ENCODE peak calls at places on chromosome 6, in four cellular contexts. S, Y, A and U are unnamed samples. For H3K27me3, the result is how much of the 10 kb centered on the place peaks cover.

GRCh38 chr6:122476131-122476530 is 4.5 kb upstream of the SERINC1 start:
- DNase-seq in S (peak), Y (no peak), A (peak), U (no peak)

GRCh38 chr6:16922282-16922681 is 161.0 kb upstream of the ATXN1 start:
- DNase-seq in S (no peak), Y (no peak), A (no peak), U (no peak)

GRCh38 chr6:16761469-16762264 is 407 bp upstream of the ATXN1 start:
- DNase-seq in S (peak), Y (peak), A (peak), U (peak)

GRCh38 chr6:100774681-100775080 is 106.4 kb downstream of the ASCC3 start:
- DNase-seq in S (no peak), Y (no peak), A (peak), U (no peak)

GRCh38 chr6:17878734-17879133 is 108.7 kb downstream of the KIF13A start:
- DNase-seq in S (no peak), Y (no peak), A (no peak), U (no peak)

GRCh38 chr6:11532097-11532496 is 5.5 kb upstream of the TMEM170B start:
- DNase-seq in S (no peak), Y (no peak), A (peak), U (no peak)

GRCh38 chr6:73742433-73742832 is 46.4 kb downstream of the CD109 start:
- DNase-seq in S (no peak), Y (no peak), A (no peak), U (no peak)

GRCh38 chr6:3317741-3318211 is 59.0 kb downstream of the PSMG4 start:
- DNase-seq in S (no peak), Y (no peak), A (no peak), U (no peak)

GRCh38 chr6:144888621-144889020 is 603.5 kb downstream of the UTRN start:
- DNase-seq in S (no peak), Y (no peak), A (no peak), U (no peak)

GRCh38 chr6:61679625-61680024 is 606.4 kb downstream of the KHDRBS2 start:
- DNase-seq in S (no peak), Y (no peak), A (no peak), U (no peak)

GRCh38 chr6:3766219-3766618 is 14.7 kb upstream of the PXDC1 start:
- DNase-seq in S (no peak), Y (no peak), A (peak), U (no peak)

GRCh38 chr6:127117979-127118504 is 429 bp upstream of the RSPO3 start:
- DNase-seq in S (no peak), Y (no peak), A (peak), U (no peak)

GRCh38 chr6:157020398-157021266 is 243.5 kb downstream of the ARID1B start:
- DNase-seq in S (peak), Y (peak), A (peak), U (peak)

GRCh38 chr6:107670792-107671199 is 153.3 kb downstream of the SCML4 start:
- DNase-seq in S (no peak), Y (no peak), A (peak), U (peak)

GRCh38 chr6:10385512-10386132 is 29.3 kb downstream of the TFAP2A start:
- DNase-seq in S (no peak), Y (no peak), A (no peak), U (no peak)

GRCh38 chr6:13355043-13355945 is 27.0 kb upstream of the TBC1D7 start:
- DNase-seq in S (peak), Y (no peak), A (peak), U (no peak)

GRCh38 chr6:23589811-23590210 is 536.2 kb upstream of the NRSN1 start:
- DNase-seq in S (no peak), Y (no peak), A (no peak), U (no peak)

GRCh38 chr6:143064996-143065683 is 4.5 kb downstream of the AIG1 start:
- DNase-seq in S (no peak), Y (no peak), A (peak), U (no peak)

GRCh38 chr6:103236923-103237322 is 1622.8 kb downstream of the HACE1 start:
- DNase-seq in S (no peak), Y (no peak), A (no peak), U (no peak)

GRCh38 chr6:114121913-114122662 is 151.1 kb upstream of the HDAC2 start:
- DNase-seq in S (no peak), Y (no peak), A (no peak), U (no peak)

GRCh38 chr6:45569210-45569945 is 191.6 kb upstream of the SUPT3H start:
- DNase-seq in S (no peak), Y (no peak), A (peak), U (no peak)

GRCh38 chr6:154410619-154411044 is 54.0 kb upstream of the IPCEF1 start:
- DNase-seq in S (no peak), Y (no peak), A (peak), U (peak)

GRCh38 chr6:140071601-140072062 is 697.2 kb upstream of the CITED2 start:
- DNase-seq in S (no peak), Y (no peak), A (peak), U (no peak)

GRCh38 chr6:51654647-51655046 is 432.8 kb downstream of the PKHD1 start:
- DNase-seq in S (no peak), Y (no peak), A (no peak), U (no peak)

GRCh38 chr6:135586388-135586787 is 88.8 kb upstream of the AHI1 start:
- DNase-seq in S (no peak), Y (no peak), A (no peak), U (no peak)

GRCh38 chr6:128487746-128488145 is 32.7 kb downstream of the PTPRK start:
- DNase-seq in S (no peak), Y (no peak), A (peak), U (no peak)

GRCh38 chr6:42140756-42141602 is 1.4 kb downstream of the C6orf132 start:
- DNase-seq in S (no peak), Y (no peak), A (peak), U (no peak)
- H3K27me3 ChIP-seq in S (under half), Y (under half), A (under half), U (under half)

DNA sequence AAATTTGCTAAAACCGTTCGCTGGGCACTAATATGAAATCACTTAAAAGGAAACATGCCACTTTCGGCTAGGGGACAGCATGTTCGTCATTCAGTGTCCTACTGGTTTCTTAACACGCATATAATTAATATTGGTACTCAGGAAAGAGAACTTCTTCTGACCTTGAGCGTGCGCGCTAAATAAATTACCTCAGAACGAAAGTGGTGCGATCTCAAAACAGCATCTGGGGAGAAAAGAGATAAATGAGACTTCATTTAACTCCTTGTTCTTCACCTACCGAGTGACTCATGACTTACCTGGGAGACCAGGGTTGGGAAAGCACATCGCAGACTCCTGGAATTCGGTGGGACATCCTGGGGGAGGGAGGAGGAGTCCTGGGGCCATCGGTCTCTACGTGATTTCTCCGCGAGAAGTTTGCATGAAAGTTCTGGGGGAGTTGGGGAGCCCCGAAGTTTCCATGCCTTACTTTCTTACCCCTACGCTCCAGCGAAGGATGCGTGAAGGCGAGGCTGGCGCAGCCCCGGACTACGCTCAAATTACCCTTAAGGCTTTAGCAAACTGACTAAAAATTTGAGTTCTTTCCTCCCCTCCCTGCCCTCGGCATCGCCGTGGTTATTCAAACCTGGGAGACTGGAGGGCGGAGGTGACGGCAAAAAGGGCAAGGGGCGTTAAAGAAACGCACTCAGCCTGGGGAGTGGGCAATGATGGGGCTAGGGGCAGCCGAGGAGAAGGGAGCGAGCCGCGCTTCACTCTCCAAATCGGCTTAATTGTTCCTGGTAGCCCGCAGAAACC is 1.1 kb upstream of the BEND6 start:
- DNase-seq in S (peak), Y (no peak), A (peak), U (peak)
- H3K27me3 ChIP-seq in S (under half), Y (half or more), A (under half), U (half or more)

GRCh38 chr6:29465279-29465678 is 8.3 kb downstream of the OR2H1 start:
- DNase-seq in S (no peak), Y (no peak), A (no peak), U (no peak)
- H3K27me3 ChIP-seq in S (under half), Y (under half), A (under half), U (under half)

DNA sequence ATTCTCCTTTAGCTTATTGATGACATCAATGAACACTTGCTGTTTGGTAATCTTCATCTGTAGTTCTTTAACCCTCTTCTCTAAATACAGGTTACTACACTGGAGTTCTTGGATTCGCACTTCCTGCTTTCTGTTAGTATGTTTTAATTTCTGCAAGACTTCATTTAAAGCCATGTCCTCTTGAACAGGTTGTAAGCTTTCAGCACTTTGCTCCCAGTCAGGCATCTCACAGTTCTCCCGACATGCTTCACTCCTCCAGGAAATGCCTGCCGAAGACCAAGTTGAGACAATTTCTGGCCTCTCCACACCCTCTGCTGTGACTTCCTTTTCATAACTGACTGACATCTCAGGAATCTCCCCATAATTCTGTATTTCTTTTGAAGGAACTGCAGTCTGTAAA is 15.8 kb downstream of the CAGE1 start:
- DNase-seq in S (no peak), Y (no peak), A (no peak), U (no peak)
- H3K27me3 ChIP-seq in S (under half), Y (under half), A (under half), U (under half)

GRCh38 chr6:168451805-168452204 is 10.8 kb downstream of the SMOC2 start:
- DNase-seq in S (no peak), Y (no peak), A (no peak), U (no peak)
- H3K27me3 ChIP-seq in S (under half), Y (under half), A (under half), U (under half)

DNA sequence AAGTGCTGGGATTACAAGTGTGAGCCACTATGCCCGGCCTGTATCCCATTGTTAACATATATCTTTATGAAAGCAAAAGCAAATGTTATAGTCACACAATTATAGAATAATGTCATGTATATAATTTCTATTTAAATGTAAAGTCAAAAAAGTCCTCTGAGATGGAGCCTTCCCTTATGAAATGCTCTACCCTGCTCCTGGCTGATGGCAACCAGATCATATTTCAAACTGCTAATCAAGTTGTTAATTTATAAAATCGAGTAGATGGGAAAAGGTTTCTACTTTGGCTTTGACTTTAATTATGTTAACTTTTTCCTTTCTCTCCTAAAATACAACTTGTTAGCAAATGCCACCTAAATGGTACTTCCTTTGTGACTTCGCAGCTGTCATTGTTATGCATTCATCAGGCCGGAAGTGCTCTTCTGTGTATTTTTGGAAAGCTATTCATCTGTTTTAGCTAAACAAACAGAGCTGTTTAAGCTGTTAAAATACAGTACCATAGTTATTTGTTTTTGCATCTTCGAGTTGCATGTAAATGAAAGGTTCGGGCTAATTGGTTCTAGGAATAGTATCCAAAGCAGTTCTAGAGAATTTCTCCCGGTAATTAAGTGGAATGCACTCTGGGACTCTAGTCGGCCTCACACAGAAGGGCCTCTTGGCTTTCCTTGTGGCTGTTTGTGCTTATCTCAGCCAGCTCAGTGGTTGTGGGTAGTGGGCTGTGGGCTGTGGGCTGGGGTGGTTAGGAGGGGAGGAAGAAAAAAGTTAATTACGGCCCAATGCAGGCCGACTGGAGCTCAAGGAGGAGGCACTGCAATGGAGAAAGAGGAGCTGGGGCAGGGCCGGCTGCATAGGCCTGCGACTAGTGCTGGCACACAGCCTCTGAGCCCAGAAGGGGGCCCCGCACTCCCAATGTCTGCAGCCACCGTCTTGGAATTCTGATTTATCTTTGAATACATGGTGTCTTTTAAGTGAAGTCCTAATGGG is 34.8 kb downstream of the SLC35D3 start:
- DNase-seq in S (peak), Y (no peak), A (no peak), U (no peak)
- H3K27me3 ChIP-seq in S (under half), Y (under half), A (under half), U (under half)

DNA sequence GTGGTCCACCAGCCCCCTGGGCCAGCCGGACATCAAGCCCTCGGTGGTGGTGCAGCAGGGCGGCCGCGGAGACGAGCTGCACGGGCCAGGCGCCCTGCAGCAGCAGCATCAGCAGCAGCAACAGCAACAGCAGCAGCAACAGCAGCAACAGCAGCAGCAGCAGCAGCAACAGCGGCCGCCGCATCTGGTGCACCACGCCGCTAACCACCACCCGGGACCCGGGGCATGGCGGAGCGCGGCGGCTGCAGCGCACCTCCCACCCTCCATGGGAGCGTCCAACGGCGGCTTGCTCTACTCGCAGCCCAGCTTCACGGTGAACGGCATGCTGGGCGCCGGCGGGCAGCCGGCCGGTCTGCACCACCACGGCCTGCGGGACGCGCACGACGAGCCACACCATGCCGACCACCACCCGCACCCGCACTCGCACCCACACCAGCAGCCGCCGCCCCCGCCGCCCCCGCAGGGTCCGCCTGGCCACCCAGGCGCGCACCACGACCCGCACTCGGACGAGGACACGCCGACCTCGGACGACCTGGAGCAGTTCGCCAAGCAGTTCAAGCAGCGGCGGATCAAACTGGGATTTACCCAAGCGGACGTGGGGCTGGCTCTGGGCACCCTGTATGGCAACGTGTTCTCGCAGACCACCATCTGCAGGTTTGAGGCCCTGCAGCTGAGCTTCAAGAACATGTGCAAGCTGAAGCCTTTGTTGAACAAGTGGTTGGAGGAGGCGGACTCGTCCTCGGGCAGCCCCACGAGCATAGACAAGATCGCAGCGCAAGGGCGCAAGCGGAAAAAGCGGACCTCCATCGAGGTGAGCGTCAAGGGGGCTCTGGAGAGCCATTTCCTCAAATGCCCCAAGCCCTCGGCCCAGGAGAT is 1.0 kb downstream of the POU3F2 start:
- DNase-seq in S (peak), Y (no peak), A (no peak), U (no peak)
- H3K27me3 ChIP-seq in S (under half), Y (half or more), A (half or more), U (half or more)

GRCh38 chr6:83976037-83976755 is 57.4 kb upstream of the MRAP2 start:
- DNase-seq in S (no peak), Y (no peak), A (no peak), U (no peak)
- H3K27me3 ChIP-seq in S (under half), Y (under half), A (under half), U (under half)